ENCODE peak calls at places on chromosomes 11 and 22, in ten cellular contexts. E is stomach, K is K562, M is suprapubic skin, Q is transverse colon, D is esophagus muscularis mucosa, P is sigmoid colon, T is SK-N-SH, U is H1, Z is GM12878. C is an unnamed sample.

GRCh38 chr22:24803064-24803542 is 2.9 kb upstream of the SGSM1 start:
- DNase-seq in E (peak; percentile 65), Q (peak; percentile 71), Z (no peak), U (peak; percentile 97), T (peak; percentile 78), K (peak; percentile 55), P (no peak), D (no peak), M (peak; percentile 64), C (no peak)

GRCh38 chr11:69270929-69271328 is 23.0 kb upstream of the MYEOV start:
- DNase-seq in Q (no peak), E (no peak), T (no peak), U (no peak), D (no peak), M (no peak), K (no peak), Z (no peak), P (no peak), C (no peak)

GRCh38 chr11:72338741-72339140 is 94.8 kb upstream of the PHOX2A start:
- DNase-seq in E (no peak), U (no peak), T (no peak), M (no peak), K (no peak), Q (no peak), D (no peak), P (no peak), Z (no peak), C (no peak)

GRCh38 chr11:87421422-87421821 is 383.7 kb downstream of the TMEM135 start:
- DNase-seq in M (no peak), Q (peak; percentile 22), Z (peak; percentile 27), K (peak; percentile 70), U (peak; percentile 60), T (peak; percentile 56), D (peak; percentile 91), P (no peak), E (no peak), C (no peak)

GRCh38 chr22:18998998-18999397 is 62.9 kb upstream of the PRODH start:
- DNase-seq in T (no peak), K (peak; percentile 80), P (no peak), Q (no peak), M (no peak), U (peak; percentile 92), D (no peak), E (no peak), Z (no peak), C (no peak)

GRCh38 chr11:94325681-94326080 is 21.3 kb downstream of the IZUMO1R start:
- DNase-seq in Z (peak; percentile 9), Q (peak; percentile 48), K (peak; percentile 65), D (no peak), M (no peak), T (peak; percentile 36), U (peak; percentile 94), P (no peak), E (peak; percentile 31), C (no peak)

GRCh38 chr11:33376331-33377099 is 119.3 kb downstream of the HIPK3 start:
- DNase-seq in T (peak; percentile 85), E (no peak), M (no peak), D (no peak), P (no peak), Z (no peak), U (peak; percentile 70), Q (no peak), K (no peak), C (no peak)

GRCh38 chr11:128469220-128469619 is 118.1 kb downstream of the ETS1 start:
- DNase-seq in P (no peak), T (no peak), K (no peak), U (no peak), D (peak; percentile 55), M (no peak), E (no peak), Z (peak; percentile 77), Q (peak; percentile 53), C (no peak)

GRCh38 chr11:45400594-45400993 is 114.5 kb upstream of the SYT13 start:
- DNase-seq in Q (no peak), P (no peak), D (no peak), U (no peak), T (no peak), Z (no peak), K (no peak), E (no peak), M (peak; percentile 6), C (no peak)

GRCh38 chr11:105910095-105910715 is 111.8 kb downstream of the MSANTD4 start:
- DNase-seq in Z (no peak), Q (no peak), P (no peak), K (no peak), T (no peak), U (no peak), M (no peak), E (no peak), D (no peak), C (no peak)

GRCh38 chr11:22244986-22245592 is 52.2 kb downstream of the ANO5 start:
- DNase-seq in K (peak; percentile 7), Z (no peak), U (no peak), E (peak; percentile 47), P (no peak), Q (peak; percentile 10), D (no peak), T (peak; percentile 18), M (no peak), C (peak; percentile 35)

GRCh38 chr22:45969414-45969799 is 7.6 kb downstream of the WNT7B start:
- DNase-seq in U (peak; percentile 68), M (no peak), T (peak; percentile 57), D (no peak), Q (no peak), P (no peak), E (no peak), K (peak; percentile 19), Z (no peak), C (no peak)

GRCh38 chr11:134993691-134994243 is 581.7 kb upstream of the B3GAT1 start:
- DNase-seq in K (no peak), Q (no peak), P (no peak), E (no peak), U (no peak), D (peak; percentile 83), M (no peak), Z (no peak), T (no peak), C (no peak)

GRCh38 chr11:4072668-4073285 is 21.8 kb upstream of the RRM1 start:
- DNase-seq in T (peak; percentile 70), D (no peak), K (peak; percentile 75), P (peak; percentile 83), U (no peak), E (peak; percentile 58), M (no peak), Q (peak; percentile 57), Z (peak; percentile 51), C (no peak)

GRCh38 chr11:13341028-13341427 is 63.4 kb downstream of the BMAL1 start:
- DNase-seq in E (no peak), M (no peak), K (no peak), P (no peak), T (no peak), Q (no peak), U (no peak), D (no peak), Z (no peak), C (no peak)
- TF ChIP-seq POLR2AphosphoS5 in E (no peak), M (no peak), K (no peak), P (no peak), T (no peak), Q (no peak), U (no peak), D (no peak), Z (no peak), C (no peak)

GRCh38 chr22:41779889-41780505 is 20.5 kb upstream of the CCDC134 start:
- DNase-seq in Z (no peak), D (no peak), T (no peak), Q (no peak), P (no peak), U (no peak), M (no peak), E (no peak), K (no peak), C (no peak)

GRCh38 chr22:41782751-41783150 is 17.7 kb upstream of the CCDC134 start:
- DNase-seq in K (no peak), U (no peak), M (no peak), Q (no peak), P (no peak), T (no peak), D (no peak), E (no peak), Z (no peak), C (no peak)

GRCh38 chr22:41782316-41782715 is 18.2 kb upstream of the CCDC134 start:
- DNase-seq in U (no peak), K (no peak), T (no peak), Z (no peak), D (no peak), P (no peak), Q (peak; percentile 17), M (no peak), E (no peak), C (no peak)

GRCh38 chr22:41781508-41781906 is 19.0 kb upstream of the CCDC134 start:
- DNase-seq in K (no peak), P (no peak), Q (no peak), U (no peak), D (no peak), E (no peak), Z (no peak), M (no peak), T (no peak), C (no peak)

DNA sequence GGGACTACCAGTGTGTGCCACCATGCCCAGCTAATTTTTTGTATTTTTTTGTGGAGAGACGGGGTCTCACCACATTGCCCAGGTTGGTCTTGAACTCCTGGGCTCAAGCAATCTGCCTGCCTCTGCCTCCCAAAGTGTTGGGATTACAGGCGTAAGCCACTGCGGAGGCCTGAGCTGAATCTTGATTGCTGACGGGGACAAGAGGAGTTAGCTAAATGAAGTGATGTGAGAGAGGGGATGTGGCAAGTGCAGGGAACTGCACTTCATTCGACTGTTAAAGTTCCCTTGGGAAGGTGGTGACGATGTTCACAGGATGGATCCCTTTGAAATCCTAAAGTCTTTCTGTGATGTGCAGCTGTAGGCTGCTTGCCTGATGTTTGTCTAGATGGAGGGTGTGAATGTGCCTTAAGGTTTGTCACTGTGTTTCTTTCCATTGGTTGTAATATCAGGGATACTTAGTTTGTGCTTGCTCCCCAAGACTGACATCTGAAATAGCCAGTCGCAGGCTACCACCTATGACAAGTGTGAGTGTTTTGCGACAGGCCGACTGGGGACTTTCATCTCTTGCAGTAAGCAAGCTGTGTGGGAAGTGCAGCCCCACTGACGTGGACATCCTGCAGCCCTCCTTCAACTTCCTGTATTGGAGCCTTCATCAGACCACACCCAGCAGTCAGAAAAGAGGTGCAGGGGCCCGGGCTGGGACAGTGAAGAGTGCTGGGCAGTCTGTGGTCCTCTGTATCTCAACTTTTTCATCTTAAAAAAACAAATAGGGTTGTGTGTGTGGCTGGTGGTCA is 19.6 kb upstream of the CCDC134 start:
- DNase-seq in T (no peak), D (no peak), K (peak; percentile 27), E (peak; percentile 67), P (peak; percentile 78), Z (peak; percentile 90), M (peak; percentile 80), Q (peak; percentile 81), U (no peak), C (peak; percentile 85)
- H3K4me3 ChIP-seq in T (no peak overlapping the region), D (no peak overlapping the region), K (no peak overlapping the region), E (peak overlapping the region; percentile 14), P (no peak overlapping the region), Z (peak overlapping the region; percentile 76), M (no peak overlapping the region), Q (no peak overlapping the region), U (no peak overlapping the region), C (peak overlapping the region; percentile 27)

GRCh38 chr11:126366064-126366822 is 10.8 kb downstream of the ST3GAL4 start:
- DNase-seq in Z (no peak), P (peak; percentile 63), U (peak; percentile 48), K (no peak), T (no peak), M (peak; percentile 56), D (no peak), E (no peak), Q (no peak), C (peak; percentile 68)
- TF ChIP-seq EP300 in Z (no peak), P (no peak), U (no peak), K (no peak), T (no peak), M (no peak), D (no peak), E (no peak), Q (no peak), C (no peak)

GRCh38 chr22:22156716-22157499 is 87.7 kb upstream of the VPREB1 start:
- DNase-seq in M (no peak), Q (peak; percentile 67), P (no peak), Z (peak; percentile 59), U (peak; percentile 69), K (peak; percentile 98), D (no peak), T (peak; percentile 59), E (peak; percentile 61), C (peak; percentile 70)
- TF ChIP-seq POLR2AphosphoS5 in M (no peak), Q (no peak), P (no peak), Z (peak; percentile 48), U (no peak), K (no peak), D (no peak), T (no peak), E (no peak), C (no peak)

C was measured in upper lobe of left lung.